ENCODE peak calls at places on chromosomes 5 and 9, in six cellular contexts. One of them, this sample, is unnamed.
A peak's percentile ranks its signal among the peaks of the same experiment; 100 is the strongest.

GRCh38 chr9:116238225-116238624 is 84.6 kb downstream of the PAPPA start:
- DNase-seq in Right ventricle myocardium superior: no peak
- DNase-seq in NAMALWA: no peak
- DNase-seq in Calu3: no peak
- DNase-seq in RPMI8226: no peak
- DNase-seq in cardiac fibroblast: peak; percentile 84
- DNase-seq in this sample: no peak

GRCh38 chr5:148910686-148911361 is 84.4 kb downstream of the ADRB2 start:
- DNase-seq in Calu3: peak; percentile 94
- DNase-seq in NAMALWA: no peak
- DNase-seq in RPMI8226: no peak
- DNase-seq in cardiac fibroblast: peak; percentile 68
- DNase-seq in Right ventricle myocardium superior: peak; percentile 60
- DNase-seq in this sample: peak; percentile 63

GRCh38 chr5:96483878-96484277 is 50.8 kb upstream of the PCSK1 start:
- DNase-seq in cardiac fibroblast: peak; percentile 50
- DNase-seq in Calu3: peak; percentile 17
- DNase-seq in NAMALWA: peak; percentile 46
- DNase-seq in Right ventricle myocardium superior: no peak
- DNase-seq in RPMI8226: peak; percentile 53
- DNase-seq in this sample: peak; percentile 48

GRCh38 chr9:79104216-79104615 is 467.5 kb upstream of the TLE4 start:
- DNase-seq in Right ventricle myocardium superior: no peak
- DNase-seq in cardiac fibroblast: no peak
- DNase-seq in RPMI8226: no peak
- DNase-seq in Calu3: no peak
- DNase-seq in NAMALWA: no peak
- DNase-seq in this sample: no peak

GRCh38 chr5:167916261-167916660 is 375.2 kb upstream of the WWC1 start:
- DNase-seq in NAMALWA: no peak
- DNase-seq in Right ventricle myocardium superior: no peak
- DNase-seq in Calu3: no peak
- DNase-seq in cardiac fibroblast: no peak
- DNase-seq in RPMI8226: no peak
- DNase-seq in this sample: no peak

GRCh38 chr9:122227576-122227903 is 1.2 kb downstream of the LHX6 start:
- DNase-seq in cardiac fibroblast: no peak
- DNase-seq in Calu3: no peak
- DNase-seq in Right ventricle myocardium superior: no peak
- DNase-seq in NAMALWA: no peak
- DNase-seq in RPMI8226: no peak
- DNase-seq in this sample: no peak

GRCh38 chr9:4530375-4530774 is 40.1 kb downstream of the SLC1A1 start:
- DNase-seq in Right ventricle myocardium superior: no peak
- DNase-seq in cardiac fibroblast: peak; percentile 26
- DNase-seq in Calu3: peak; percentile 45
- DNase-seq in NAMALWA: no peak
- DNase-seq in RPMI8226: no peak
- DNase-seq in this sample: peak; percentile 80

GRCh38 chr5:10306806-10307205 is 896 bp downstream of the CMBL start:
- DNase-seq in Calu3: no peak
- DNase-seq in RPMI8226: no peak
- DNase-seq in Right ventricle myocardium superior: peak; percentile 18
- DNase-seq in cardiac fibroblast: no peak
- DNase-seq in NAMALWA: no peak
- DNase-seq in this sample: no peak

GRCh38 chr5:74124826-74125225 is 498.8 kb downstream of the ARHGEF28 start:
- DNase-seq in NAMALWA: no peak
- DNase-seq in RPMI8226: no peak
- DNase-seq in Calu3: no peak
- DNase-seq in Right ventricle myocardium superior: no peak
- DNase-seq in cardiac fibroblast: no peak
- DNase-seq in this sample: no peak

GRCh38 chr9:96513622-96514021 is 63.7 kb downstream of the HABP4 start:
- DNase-seq in Calu3: no peak
- DNase-seq in Right ventricle myocardium superior: no peak
- DNase-seq in RPMI8226: no peak
- DNase-seq in NAMALWA: no peak
- DNase-seq in cardiac fibroblast: no peak
- DNase-seq in this sample: no peak

GRCh38 chr9:136625101-136626065 is 37.3 kb upstream of the EGFL7 start:
- DNase-seq in Right ventricle myocardium superior: peak; percentile 93
- DNase-seq in NAMALWA: no peak
- DNase-seq in RPMI8226: no peak
- DNase-seq in cardiac fibroblast: peak; percentile 86
- DNase-seq in Calu3: peak; percentile 37
- DNase-seq in this sample: peak; percentile 86

GRCh38 chr5:35819656-35820055 is 37.0 kb upstream of the IL7R start:
- DNase-seq in Calu3: no peak
- DNase-seq in NAMALWA: no peak
- DNase-seq in RPMI8226: no peak
- DNase-seq in cardiac fibroblast: no peak
- DNase-seq in Right ventricle myocardium superior: no peak
- DNase-seq in this sample: no peak

GRCh38 chr9:89820337-89820736 is 215.5 kb downstream of the GADD45G start:
- DNase-seq in cardiac fibroblast: no peak
- DNase-seq in RPMI8226: no peak
- DNase-seq in Right ventricle myocardium superior: no peak
- DNase-seq in NAMALWA: no peak
- DNase-seq in Calu3: no peak
- DNase-seq in this sample: no peak

GRCh38 chr5:165459232-165459631 is 1953.8 kb downstream of the MAT2B start:
- DNase-seq in NAMALWA: no peak
- DNase-seq in RPMI8226: no peak
- DNase-seq in Right ventricle myocardium superior: no peak
- DNase-seq in cardiac fibroblast: no peak
- DNase-seq in Calu3: no peak
- DNase-seq in this sample: no peak

GRCh38 chr9:118595719-118596305 is 773.4 kb downstream of the BRINP1 start:
- DNase-seq in NAMALWA: peak; percentile 6
- DNase-seq in Right ventricle myocardium superior: no peak
- DNase-seq in RPMI8226: no peak
- DNase-seq in cardiac fibroblast: peak; percentile 5
- DNase-seq in Calu3: peak; percentile 0
- DNase-seq in this sample: peak; percentile 48

GRCh38 chr5:132283423-132284043 is 10.7 kb upstream of the SLC22A4 start:
- DNase-seq in RPMI8226: peak; percentile 55
- DNase-seq in Right ventricle myocardium superior: no peak
- DNase-seq in NAMALWA: peak; percentile 42
- DNase-seq in cardiac fibroblast: peak; percentile 73
- DNase-seq in Calu3: peak; percentile 64
- DNase-seq in this sample: peak; percentile 62

GRCh38 chr9:134595014-134595413 is 46.6 kb upstream of the COL5A1 start:
- DNase-seq in NAMALWA: no peak
- DNase-seq in RPMI8226: no peak
- DNase-seq in Calu3: no peak
- DNase-seq in Right ventricle myocardium superior: peak; percentile 35
- DNase-seq in cardiac fibroblast: no peak
- DNase-seq in this sample: no peak

GRCh38 chr9:109940536-109940935 is 160.5 kb downstream of the PALM2AKAP2 start:
- DNase-seq in RPMI8226: no peak
- DNase-seq in NAMALWA: no peak
- DNase-seq in cardiac fibroblast: no peak
- DNase-seq in Calu3: no peak
- DNase-seq in Right ventricle myocardium superior: no peak
- DNase-seq in this sample: no peak

GRCh38 chr5:179777456-179777855 is 16.3 kb upstream of the LTC4S start:
- DNase-seq in RPMI8226: no peak
- DNase-seq in NAMALWA: no peak
- DNase-seq in cardiac fibroblast: no peak
- DNase-seq in Right ventricle myocardium superior: peak; percentile 31
- DNase-seq in Calu3: no peak
- DNase-seq in this sample: no peak

GRCh38 chr5:66796306-66797292 is 200.4 kb downstream of the MAST4 start:
- DNase-seq in RPMI8226: no peak
- DNase-seq in NAMALWA: peak; percentile 2
- DNase-seq in Right ventricle myocardium superior: no peak
- DNase-seq in cardiac fibroblast: peak; percentile 8
- DNase-seq in Calu3: peak; percentile 21
- DNase-seq in this sample: no peak

GRCh38 chr5:96714951-96715451 is 52.8 kb downstream of the CAST start:
- DNase-seq in cardiac fibroblast: peak; percentile 91
- DNase-seq in Right ventricle myocardium superior: no peak
- DNase-seq in RPMI8226: no peak
- DNase-seq in Calu3: peak; percentile 82
- DNase-seq in NAMALWA: peak; percentile 40
- DNase-seq in this sample: peak; percentile 50

GRCh38 chr5:130528474-130528873 is 624.2 kb downstream of the CHSY3 start:
- DNase-seq in Calu3: no peak
- DNase-seq in NAMALWA: no peak
- DNase-seq in RPMI8226: no peak
- DNase-seq in Right ventricle myocardium superior: no peak
- DNase-seq in cardiac fibroblast: peak; percentile 27
- DNase-seq in this sample: no peak